ENCODE peak calls at places on chromosome 22, in six cellular contexts. S is HTR-8/SVneo; L is omental fat pad; R is stimulated activated effector memory CD8-positive, alpha-beta T cell treated with anti-CD3 and anti-CD28 coated beads, Interleukin-12 subunit alpha, Interleukin-12 subunit beta, amount 100 ng/mL, for 72 hours; N is AG08396; A is GDM1. T is an unnamed sample.

GRCh38 chr22:50030315-50031188 is 18.0 kb upstream of the IL17REL start:
- DNase-seq in L (peak; percentile 45), A (peak; percentile 51), S (peak; percentile 76), R (peak; percentile 92), N (peak; percentile 94), T (peak; percentile 56)

GRCh38 chr22:44489817-44490216 is 8.2 kb downstream of the RTL6 start:
- DNase-seq in S (no peak), A (no peak), N (no peak), R (no peak), L (no peak), T (no peak)

GRCh38 chr22:45240137-45240809 is 421 bp downstream of the KIAA0930 start:
- DNase-seq in S (peak; percentile 10), N (peak; percentile 35), R (peak; percentile 70), A (no peak), L (no peak), T (no peak)

GRCh38 chr22:27554106-27554814 is 247.3 kb downstream of the MN1 start:
- DNase-seq in L (no peak), R (no peak), N (peak; percentile 56), S (no peak), A (no peak), T (no peak)

GRCh38 chr22:32615874-32616564 is 141.4 kb downstream of the FBXO7 start:
- DNase-seq in A (no peak), L (no peak), N (no peak), S (no peak), R (no peak), T (no peak)

GRCh38 chr22:40451230-40451629 is 80.8 kb downstream of the SGSM3 start:
- DNase-seq in R (no peak), S (no peak), N (no peak), L (no peak), A (no peak), T (no peak)

GRCh38 chr22:40510965-40511364 is 125.6 kb downstream of the MRTFA start:
- DNase-seq in N (no peak), R (no peak), A (no peak), S (no peak), L (no peak), T (no peak)

GRCh38 chr22:20212754-20213699 is 55.1 kb downstream of the RTN4R start:
- DNase-seq in L (no peak), N (no peak), A (no peak), R (no peak), S (no peak), T (no peak)

GRCh38 chr22:20779813-20780148 is 5.9 kb downstream of the SERPIND1 start:
- DNase-seq in R (no peak), A (no peak), L (no peak), S (no peak), N (no peak), T (no peak)

GRCh38 chr22:31637938-31638618 is 23.9 kb downstream of the PISD start:
- DNase-seq in L (no peak), A (peak; percentile 83), N (no peak), R (no peak), S (no peak), T (no peak)

GRCh38 chr22:35630387-35630793 is 13.3 kb upstream of the MB start:
- DNase-seq in L (no peak), R (no peak), N (peak; percentile 58), A (no peak), S (peak; percentile 60), T (peak; percentile 64)